ENCODE peak calls at places on chromosome 10, in ten cellular contexts. S, E, D, O, V, A, R, L, M and Z are unnamed samples. For H3K36me3, the result is how much of the 10 kb centered on the place peaks cover.

GRCh38 chr10:121312582-121312981 is 285.7 kb downstream of the FGFR2 start:
- DNase-seq in D (no peak), S (no peak), L (peak), E (no peak), M (no peak), V (no peak), O (no peak), R (no peak), A (no peak), Z (no peak)

GRCh38 chr10:119786117-119786769 is 60.4 kb downstream of the INPP5F start:
- DNase-seq in S (peak), E (no peak), D (no peak), A (no peak), L (no peak), R (peak), M (no peak), V (no peak), O (no peak), Z (peak)

GRCh38 chr10:131381576-131381975 is 70.1 kb upstream of the TCERG1L start:
- DNase-seq in O (no peak), V (no peak), D (no peak), R (no peak), E (no peak), M (no peak), A (no peak), L (no peak), S (no peak), Z (no peak)

GRCh38 chr10:97050205-97050745 is 135.5 kb downstream of the SLIT1 start:
- DNase-seq in O (no peak), A (no peak), S (no peak), V (no peak), L (no peak), R (no peak), E (no peak), M (no peak), D (no peak), Z (no peak)

GRCh38 chr10:70785190-70785589 is at the start of gene TBATA:
- DNase-seq in O (no peak), A (no peak), M (no peak), D (no peak), E (peak), S (no peak), L (peak), R (no peak), V (no peak), Z (peak)

GRCh38 chr10:110408203-110408871 is 89.4 kb upstream of the DUSP5 start:
- DNase-seq in M (no peak), S (peak), V (no peak), O (peak), L (no peak), A (no peak), E (no peak), R (no peak), D (no peak), Z (peak)

GRCh38 chr10:24882047-24882698 is 70.2 kb downstream of the PRTFDC1 start:
- DNase-seq in O (no peak), S (no peak), L (no peak), R (no peak), E (no peak), D (no peak), M (no peak), V (no peak), A (peak), Z (no peak)

GRCh38 chr10:48498940-48499510 is 105.8 kb downstream of the ARHGAP22 start:
- DNase-seq in E (no peak), S (no peak), O (no peak), V (no peak), D (no peak), A (no peak), R (no peak), M (no peak), L (no peak), Z (no peak)

GRCh38 chr10:128078136-128078969 is 47.9 kb downstream of the MKI67 start:
- DNase-seq in D (no peak), S (peak), A (peak), O (no peak), E (peak), L (peak), R (peak), V (no peak), M (peak), Z (peak)

GRCh38 chr10:126094537-126094936 is 198.2 kb downstream of the FANK1 start:
- DNase-seq in V (no peak), D (no peak), E (no peak), S (no peak), L (no peak), R (no peak), A (no peak), O (no peak), M (no peak), Z (no peak)

GRCh38 chr10:101221479-101222246 is 7.6 kb downstream of the LBX1 start:
- DNase-seq in S (no peak), L (peak), E (no peak), O (no peak), A (no peak), M (no peak), D (no peak), R (no peak), V (no peak), Z (no peak)

GRCh38 chr10:62046522-62047239 is 145.2 kb downstream of the ARID5B start:
- DNase-seq in E (no peak), M (no peak), A (no peak), O (no peak), R (no peak), S (no peak), L (no peak), V (no peak), D (no peak), Z (no peak)

GRCh38 chr10:76729804-76730203 is 907.8 kb downstream of the KCNMA1 start:
- DNase-seq in V (no peak), A (no peak), M (no peak), S (no peak), R (no peak), D (no peak), E (no peak), O (no peak), L (peak), Z (no peak)

GRCh38 chr10:107611101-107611500 is 446.6 kb upstream of the SORCS1 start:
- DNase-seq in L (no peak), R (no peak), D (no peak), V (no peak), A (no peak), E (no peak), S (no peak), O (no peak), M (no peak), Z (no peak)

GRCh38 chr10:32403091-32403490 is 42.8 kb upstream of the CCDC7 start:
- DNase-seq in D (no peak), L (no peak), O (no peak), A (no peak), S (no peak), R (no peak), E (no peak), V (no peak), M (no peak), Z (no peak)

GRCh38 chr10:4588824-4589223 is 237.2 kb upstream of the AKR1E2 start:
- DNase-seq in D (no peak), M (no peak), V (no peak), S (no peak), E (no peak), O (no peak), L (no peak), R (no peak), A (no peak), Z (no peak)

GRCh38 chr10:80465839-80466590 is 11.9 kb downstream of the TSPAN14 start:
- DNase-seq in M (no peak), O (no peak), D (no peak), S (no peak), R (no peak), E (no peak), A (peak), L (no peak), V (no peak), Z (no peak)

GRCh38 chr10:61900829-61901783 is at the start of gene ARID5B:
- DNase-seq in A (peak), E (peak), R (peak), D (peak), S (peak), M (peak), L (peak), V (peak), O (no peak), Z (peak)

GRCh38 chr10:72068126-72068765 is 20.1 kb downstream of the SPOCK2 start:
- DNase-seq in R (no peak), O (no peak), A (no peak), V (no peak), E (no peak), S (no peak), D (no peak), L (no peak), M (no peak), Z (peak)

GRCh38 chr10:72066318-72067284 is 21.8 kb downstream of the SPOCK2 start:
- DNase-seq in S (no peak), D (no peak), M (no peak), L (no peak), O (no peak), V (no peak), E (no peak), R (no peak), A (no peak), Z (no peak)

GRCh38 chr10:72068901-72069446 is 19.4 kb downstream of the SPOCK2 start:
- DNase-seq in M (no peak), L (peak), R (no peak), O (no peak), D (no peak), S (no peak), V (no peak), A (no peak), E (no peak), Z (peak)

GRCh38 chr10:72065439-72066025 is 22.8 kb downstream of the SPOCK2 start:
- DNase-seq in M (no peak), D (no peak), S (no peak), V (peak), A (no peak), O (no peak), R (no peak), E (no peak), L (no peak), Z (no peak)

GRCh38 chr10:72067463-72068125 is 20.8 kb downstream of the SPOCK2 start:
- DNase-seq in D (no peak), R (no peak), V (no peak), E (no peak), L (no peak), M (no peak), A (no peak), S (no peak), O (no peak), Z (no peak)
- H3K4me3 ChIP-seq in D (no peak), R (no peak), V (no peak), E (no peak), L (no peak), M (no peak), A (no peak), S (no peak), O (no peak), Z (no peak)

DNA sequence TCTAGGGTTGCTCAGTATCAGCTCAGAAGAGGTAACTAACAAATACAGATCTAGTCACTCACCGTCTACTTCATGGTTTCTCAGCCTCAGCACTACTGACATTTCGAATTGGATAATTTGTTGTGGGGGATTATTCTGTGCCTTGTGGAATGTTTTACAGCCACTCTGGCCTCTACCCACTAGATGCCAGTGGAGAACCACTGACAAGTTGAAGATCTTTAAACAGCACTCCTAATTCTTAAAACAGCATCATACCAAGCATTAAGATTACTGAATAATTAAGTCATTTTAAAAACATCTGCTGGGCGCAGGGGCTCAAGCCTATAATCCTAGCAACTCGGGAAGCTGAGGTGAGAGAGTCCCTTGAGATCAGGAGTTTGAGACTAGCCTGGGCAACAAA is 82.6 kb downstream of the UPF2 start:
- DNase-seq in E (no peak), R (no peak), S (no peak), D (no peak), O (no peak), A (no peak), L (no peak), M (no peak), V (no peak), Z (no peak)
- H3K36me3 ChIP-seq in E (under half), R (under half), S (under half), D (under half), O (under half), A (half or more), L (half or more), M (half or more), V (under half), Z (under half)

DNA sequence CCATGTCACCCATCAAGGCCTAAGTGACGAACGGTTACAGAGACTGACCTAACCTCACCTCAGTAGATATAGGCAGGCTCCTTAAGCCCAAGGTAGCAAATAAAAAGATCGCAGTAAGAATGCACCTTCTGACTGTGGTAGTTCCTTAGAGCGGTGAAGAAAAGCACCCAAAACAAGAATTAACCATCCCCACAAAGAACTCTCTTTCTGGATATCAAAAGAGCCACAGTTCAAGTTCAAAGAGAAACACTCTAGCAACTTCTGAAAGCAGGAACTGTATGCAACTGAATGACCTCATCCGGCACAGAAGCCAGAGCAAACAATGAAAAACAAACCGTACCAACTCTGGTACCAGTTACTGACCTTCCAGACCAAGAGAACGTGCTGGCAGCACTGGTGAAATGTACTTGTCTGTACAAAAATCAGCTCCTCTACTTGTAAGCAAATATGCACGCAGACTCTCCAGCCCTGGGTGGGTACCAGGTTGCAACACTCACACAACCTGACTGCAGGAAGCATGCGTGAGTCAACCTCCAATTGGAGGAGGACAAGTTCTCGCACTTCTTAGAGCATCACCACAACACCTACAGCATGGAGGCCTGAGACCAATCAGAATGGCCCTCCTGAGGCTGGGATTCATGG is 202.7 kb downstream of the FAM107B start:
- DNase-seq in A (peak), M (no peak), D (no peak), L (no peak), V (no peak), E (peak), S (no peak), R (no peak), O (peak), Z (no peak)
- H3K4me3 ChIP-seq in A (peak), M (no peak), D (no peak), L (no peak), V (no peak), E (peak), S (no peak), R (no peak), O (no peak), Z (no peak)

GRCh38 chr10:807958-808353 is 118.5 kb upstream of the DIP2C start:
- DNase-seq in O (no peak), A (no peak), L (no peak), R (no peak), S (no peak), M (no peak), V (no peak), D (no peak), E (no peak), Z (no peak)
- H3K36me3 ChIP-seq in O (under half), A (under half), L (half or more), R (under half), S (under half), M (half or more), V (under half), D (under half), E (under half), Z (under half)

GRCh38 chr10:103452714-103453230 is 602 bp upstream of the CALHM2 start:
- DNase-seq in E (no peak), L (no peak), R (no peak), S (no peak), M (no peak), A (no peak), D (no peak), O (no peak), V (no peak), Z (peak)
- H3K4me3 ChIP-seq in E (peak), L (no peak), R (peak), S (peak), M (no peak), A (peak), D (peak), O (peak), V (no peak), Z (peak)

GRCh38 chr10:20841419-20841818 is 55.7 kb downstream of the NEBL start:
- DNase-seq in O (no peak), A (no peak), L (no peak), E (no peak), S (no peak), M (no peak), D (no peak), V (no peak), R (no peak), Z (no peak)

DNA sequence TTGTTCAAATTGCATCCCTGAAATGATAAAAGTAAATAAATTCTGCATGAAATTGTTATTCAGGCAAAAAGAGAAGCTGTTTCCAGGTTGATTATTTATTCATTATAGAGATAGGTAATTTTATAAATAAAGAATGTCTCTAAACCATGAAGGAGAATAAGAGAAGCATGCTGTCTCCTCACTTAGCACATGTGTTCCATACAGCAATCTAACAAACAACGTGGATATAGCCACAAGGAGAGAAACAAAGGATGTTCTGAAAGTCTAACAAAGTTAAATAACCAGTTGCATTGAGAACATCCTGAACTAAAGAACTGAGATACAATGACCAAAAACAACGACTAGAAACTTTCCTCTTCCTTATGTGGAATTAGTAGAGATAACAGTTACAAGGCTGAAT is 50.8 kb downstream of the NEBL start:
- DNase-seq in L (no peak), D (no peak), A (no peak), S (no peak), O (no peak), V (no peak), R (no peak), M (no peak), E (no peak), Z (no peak)
- H3K36me3 ChIP-seq in L (under half), D (under half), A (under half), S (under half), O (under half), V (under half), R (under half), M (under half), E (under half), Z (under half)

GRCh38 chr10:15857001-15857608 is 3.2 kb downstream of the MINDY3 start:
- DNase-seq in V (no peak), E (no peak), A (no peak), D (no peak), M (no peak), S (no peak), L (no peak), R (no peak), O (no peak), Z (no peak)
- H3K4me3 ChIP-seq in V (no peak), E (no peak), A (no peak), D (no peak), M (peak), S (no peak), L (no peak), R (no peak), O (no peak), Z (no peak)

GRCh38 chr10:12501324-12501723 is 152.0 kb downstream of the CAMK1D start:
- DNase-seq in D (no peak), V (no peak), L (no peak), M (no peak), R (no peak), E (peak), S (no peak), O (no peak), A (no peak), Z (no peak)
- H3K36me3 ChIP-seq in D (under half), V (under half), L (under half), M (under half), R (under half), E (under half), S (under half), O (under half), A (under half), Z (under half)